ENCODE peak calls at places on chromosomes 4 and X, in five cellular contexts. One of them, this sample, is unnamed.

GRCh38 chr4:148926861-148927260 is 484.6 kb upstream of the NR3C2 start:
- DNase-seq in GM12878: no peak
- DNase-seq in NT2/D1: no peak
- DNase-seq in H1: no peak
- DNase-seq in HepG2: no peak
- DNase-seq in this sample: no peak

GRCh38 chrX:81259714-81260395 is 58.0 kb downstream of the SH3BGRL start:
- DNase-seq in NT2/D1: no peak
- DNase-seq in HepG2: no peak
- DNase-seq in H1: no peak
- DNase-seq in GM12878: no peak
- DNase-seq in this sample: no peak

GRCh38 chrX:48696301-48697181 is at the start of gene SUV39H1:
- DNase-seq in H1: no peak
- DNase-seq in NT2/D1: peak
- DNase-seq in GM12878: peak
- DNase-seq in HepG2: peak
- DNase-seq in this sample: peak

GRCh38 chr4:6560416-6561172 is 14.4 kb upstream of the MAN2B2 start:
- DNase-seq in HepG2: no peak
- DNase-seq in H1: no peak
- DNase-seq in GM12878: no peak
- DNase-seq in NT2/D1: no peak
- DNase-seq in this sample: no peak

GRCh38 chr4:81032805-81033684 is 2.5 kb downstream of the BMP3 start:
- DNase-seq in H1: no peak
- DNase-seq in HepG2: no peak
- DNase-seq in GM12878: no peak
- DNase-seq in NT2/D1: no peak
- DNase-seq in this sample: no peak

GRCh38 chr4:55008166-55009056 is 117.0 kb downstream of the KDR start:
- DNase-seq in NT2/D1: no peak
- DNase-seq in HepG2: no peak
- DNase-seq in H1: no peak
- DNase-seq in GM12878: no peak
- DNase-seq in this sample: peak

GRCh38 chrX:43504394-43504793 is 151.7 kb upstream of the MAOA start:
- DNase-seq in H1: no peak
- DNase-seq in HepG2: no peak
- DNase-seq in GM12878: no peak
- DNase-seq in NT2/D1: no peak
- DNase-seq in this sample: no peak

GRCh38 chr4:103307479-103308042 is 109.4 kb upstream of the CENPE start:
- DNase-seq in H1: no peak
- DNase-seq in GM12878: no peak
- DNase-seq in NT2/D1: no peak
- DNase-seq in HepG2: no peak
- DNase-seq in this sample: no peak

GRCh38 chr4:86957214-86957613 is 22.4 kb downstream of the AFF1 start:
- DNase-seq in GM12878: peak
- DNase-seq in HepG2: no peak
- DNase-seq in NT2/D1: no peak
- DNase-seq in H1: no peak
- DNase-seq in this sample: no peak

GRCh38 chr4:183398298-183399129 is 45.9 kb upstream of the CDKN2AIP start:
- DNase-seq in GM12878: no peak
- DNase-seq in HepG2: peak
- DNase-seq in H1: peak
- DNase-seq in NT2/D1: peak
- DNase-seq in this sample: peak

GRCh38 chr4:24878256-24879016 is 34.4 kb downstream of the CCDC149 start:
- DNase-seq in H1: no peak
- DNase-seq in GM12878: no peak
- DNase-seq in NT2/D1: no peak
- DNase-seq in HepG2: no peak
- DNase-seq in this sample: no peak

GRCh38 chr4:163681208-163681821 is 186.8 kb downstream of the TMA16 start:
- DNase-seq in HepG2: peak
- DNase-seq in H1: no peak
- DNase-seq in NT2/D1: peak
- DNase-seq in GM12878: no peak
- DNase-seq in this sample: peak

GRCh38 chrX:136086521-136086920 is 60.8 kb upstream of the FHL1 start:
- DNase-seq in H1: no peak
- DNase-seq in NT2/D1: no peak
- DNase-seq in HepG2: no peak
- DNase-seq in GM12878: no peak
- DNase-seq in this sample: no peak

DNA sequence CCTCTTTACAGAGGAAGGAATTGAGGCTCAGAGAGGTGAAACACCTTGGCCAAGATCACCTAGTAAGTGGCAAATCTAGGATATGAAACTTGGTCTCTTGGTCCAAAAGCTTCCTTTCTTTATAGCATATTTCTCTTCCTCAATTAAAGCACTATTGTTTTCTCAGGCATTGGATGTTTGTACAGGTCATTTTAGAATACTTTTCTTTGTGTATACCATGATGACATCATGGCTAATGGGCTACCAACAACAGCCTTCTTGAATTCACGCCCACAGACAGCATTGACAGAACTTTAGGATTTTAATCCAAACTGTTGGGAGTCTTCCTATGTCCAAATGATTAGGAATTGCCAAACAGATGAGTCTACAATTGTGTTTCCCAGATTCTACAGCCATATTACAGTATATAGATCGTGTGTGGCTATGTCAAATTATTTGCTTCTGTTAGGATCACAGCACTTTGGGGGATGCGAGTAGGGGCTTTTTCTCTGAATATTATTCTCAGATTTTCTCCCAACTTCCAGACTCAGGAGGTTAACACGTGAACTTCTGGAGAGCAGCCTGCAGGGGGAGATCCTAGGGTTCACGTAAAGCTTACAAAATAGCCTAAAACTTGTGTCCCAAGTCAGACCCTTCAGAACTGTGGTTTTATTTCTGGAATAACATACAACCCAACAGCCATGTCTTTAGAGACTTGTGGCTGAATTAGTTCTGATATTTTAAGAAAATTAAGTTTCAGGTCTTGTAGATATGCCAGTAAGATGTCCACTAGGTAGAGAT is 191.8 kb downstream of the SHROOM3 start:
- DNase-seq in GM12878: no peak
- DNase-seq in NT2/D1: no peak
- DNase-seq in H1: no peak
- DNase-seq in HepG2: peak
- DNase-seq in this sample: peak
- TF ChIP-seq SUZ12 in GM12878: no peak
- TF ChIP-seq SUZ12 in NT2/D1: no peak
- TF ChIP-seq SUZ12 in H1: no peak
- TF ChIP-seq SUZ12 in HepG2: no peak
- TF ChIP-seq SUZ12 in this sample: no peak

GRCh38 chr4:72525938-72526337 is 43.1 kb downstream of the ADAMTS3 start:
- DNase-seq in GM12878: no peak
- DNase-seq in H1: no peak
- DNase-seq in NT2/D1: no peak
- DNase-seq in HepG2: no peak
- DNase-seq in this sample: no peak
- TF ChIP-seq SUZ12 in GM12878: no peak
- TF ChIP-seq SUZ12 in H1: no peak
- TF ChIP-seq SUZ12 in NT2/D1: no peak
- TF ChIP-seq SUZ12 in HepG2: no peak
- TF ChIP-seq SUZ12 in this sample: no peak

DNA sequence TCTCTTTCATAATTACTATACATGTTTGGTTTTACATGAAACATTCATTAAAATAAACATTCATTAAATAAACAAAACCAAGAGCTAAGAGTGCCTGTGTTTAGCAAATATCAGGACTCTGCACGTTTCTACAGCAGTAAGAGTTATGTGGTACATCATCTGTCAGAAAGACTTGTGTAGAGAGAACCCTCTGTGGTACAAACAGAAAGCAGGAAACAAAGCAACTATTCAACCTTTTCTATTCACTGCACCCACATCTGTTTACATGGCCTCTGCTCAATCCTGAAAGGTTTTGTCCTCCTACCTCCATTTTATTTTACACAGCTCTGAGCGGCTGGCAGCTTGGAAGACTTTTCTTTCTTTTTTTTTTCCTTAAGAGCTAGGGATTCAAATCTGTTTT is 90.7 kb upstream of the PCDH18 start:
- DNase-seq in GM12878: no peak
- DNase-seq in NT2/D1: no peak
- DNase-seq in H1: no peak
- DNase-seq in HepG2: peak
- DNase-seq in this sample: no peak
- TF ChIP-seq SUZ12 in GM12878: no peak
- TF ChIP-seq SUZ12 in NT2/D1: no peak
- TF ChIP-seq SUZ12 in H1: no peak
- TF ChIP-seq SUZ12 in HepG2: no peak
- TF ChIP-seq SUZ12 in this sample: no peak

GRCh38 chr4:15003891-15004700 is 1.8 kb downstream of the CPEB2 start:
- DNase-seq in GM12878: no peak
- DNase-seq in HepG2: no peak
- DNase-seq in H1: no peak
- DNase-seq in NT2/D1: no peak
- DNase-seq in this sample: peak
- TF ChIP-seq SUZ12 in GM12878: no peak
- TF ChIP-seq SUZ12 in HepG2: no peak
- TF ChIP-seq SUZ12 in H1: peak
- TF ChIP-seq SUZ12 in NT2/D1: no peak
- TF ChIP-seq SUZ12 in this sample: no peak

DNA sequence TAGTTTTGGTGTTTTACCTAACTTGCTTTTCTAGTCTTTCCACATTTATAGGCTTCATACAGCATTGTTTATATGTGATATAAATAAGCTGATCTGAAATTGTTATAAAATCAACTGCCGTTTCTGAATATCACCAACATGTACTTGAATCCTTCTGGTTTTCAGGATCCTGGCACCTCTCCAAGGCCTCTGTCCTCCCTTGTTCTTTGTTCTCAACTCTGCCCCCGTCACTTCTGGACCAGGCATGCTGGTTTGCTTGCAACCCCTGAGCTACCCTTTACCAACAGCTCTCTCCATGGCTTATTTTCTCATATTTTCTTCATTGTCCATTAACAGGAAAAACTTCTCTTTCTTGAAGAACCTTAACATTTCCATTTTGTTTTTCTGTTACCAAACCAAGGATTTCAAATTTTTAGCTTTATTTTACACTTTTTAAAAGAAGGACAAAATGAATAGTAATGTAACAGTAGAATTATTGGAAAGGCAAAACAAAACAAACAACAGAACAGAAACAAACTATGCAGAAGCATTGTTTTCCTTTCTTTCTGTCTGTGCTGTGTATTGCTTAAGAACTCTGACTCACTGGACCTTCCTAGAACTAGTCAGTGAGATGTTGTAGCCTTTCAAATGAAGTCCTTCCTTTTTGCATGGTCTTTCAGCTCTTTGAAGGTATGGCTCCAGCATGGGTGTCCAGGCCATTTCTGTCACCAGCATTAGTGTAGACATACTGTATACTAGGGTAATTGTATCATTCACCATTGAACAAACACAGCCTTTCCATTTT is 44.8 kb downstream of the BANK1 start:
- DNase-seq in HepG2: peak
- DNase-seq in GM12878: no peak
- DNase-seq in H1: no peak
- DNase-seq in NT2/D1: no peak
- DNase-seq in this sample: no peak
- TF ChIP-seq SUZ12 in HepG2: no peak
- TF ChIP-seq SUZ12 in GM12878: no peak
- TF ChIP-seq SUZ12 in H1: no peak
- TF ChIP-seq SUZ12 in NT2/D1: no peak
- TF ChIP-seq SUZ12 in this sample: no peak

GRCh38 chrX:13059269-13059668 is 14.8 kb upstream of the FAM9C start:
- DNase-seq in H1: no peak
- DNase-seq in HepG2: no peak
- DNase-seq in GM12878: no peak
- DNase-seq in NT2/D1: no peak
- DNase-seq in this sample: no peak

GRCh38 chrX:13055486-13055885 is 11.1 kb upstream of the FAM9C start:
- DNase-seq in NT2/D1: no peak
- DNase-seq in GM12878: no peak
- DNase-seq in H1: no peak
- DNase-seq in HepG2: no peak
- DNase-seq in this sample: no peak

GRCh38 chrX:13064599-13065143 is 20.3 kb upstream of the FAM9C start:
- DNase-seq in HepG2: no peak
- DNase-seq in H1: no peak
- DNase-seq in NT2/D1: no peak
- DNase-seq in GM12878: no peak
- DNase-seq in this sample: no peak

GRCh38 chrX:13059676-13060499 is 15.5 kb upstream of the FAM9C start:
- DNase-seq in GM12878: no peak
- DNase-seq in HepG2: no peak
- DNase-seq in NT2/D1: no peak
- DNase-seq in H1: no peak
- DNase-seq in this sample: no peak
- TF ChIP-seq SUZ12 in GM12878: no peak
- TF ChIP-seq SUZ12 in HepG2: no peak
- TF ChIP-seq SUZ12 in NT2/D1: no peak
- TF ChIP-seq SUZ12 in H1: no peak
- TF ChIP-seq SUZ12 in this sample: no peak

GRCh38 chr4:143308377-143308776 is 28.3 kb upstream of the GAB1 start:
- DNase-seq in H1: no peak
- DNase-seq in HepG2: no peak
- DNase-seq in GM12878: no peak
- DNase-seq in NT2/D1: no peak
- DNase-seq in this sample: no peak

GRCh38 chr4:143311924-143312323 is 24.8 kb upstream of the GAB1 start:
- DNase-seq in H1: no peak
- DNase-seq in GM12878: no peak
- DNase-seq in NT2/D1: no peak
- DNase-seq in HepG2: no peak
- DNase-seq in this sample: no peak

GRCh38 chr4:143313996-143314395 is 22.7 kb upstream of the GAB1 start:
- DNase-seq in HepG2: no peak
- DNase-seq in GM12878: no peak
- DNase-seq in H1: no peak
- DNase-seq in NT2/D1: no peak
- DNase-seq in this sample: no peak

GRCh38 chr4:143307536-143307935 is 29.1 kb upstream of the GAB1 start:
- DNase-seq in NT2/D1: no peak
- DNase-seq in GM12878: no peak
- DNase-seq in H1: no peak
- DNase-seq in HepG2: no peak
- DNase-seq in this sample: no peak

GRCh38 chr4:143313527-143313926 is 23.1 kb upstream of the GAB1 start:
- DNase-seq in NT2/D1: no peak
- DNase-seq in GM12878: no peak
- DNase-seq in HepG2: no peak
- DNase-seq in H1: no peak
- DNase-seq in this sample: no peak
- TF ChIP-seq SUZ12 in NT2/D1: no peak
- TF ChIP-seq SUZ12 in GM12878: no peak
- TF ChIP-seq SUZ12 in HepG2: no peak
- TF ChIP-seq SUZ12 in H1: no peak
- TF ChIP-seq SUZ12 in this sample: no peak